ENCODE peak calls at places on chromosomes 5 and 9, in five cellular contexts. B is tibial artery, M is ovary, I is BE2C, N is heart left ventricle. L is an unnamed sample.

GRCh38 chr9:27112235-27112634 is 3.2 kb downstream of the TEK start:
- DNase-seq in B (no peak), M (no peak), I (no peak), N (no peak), L (no peak)

GRCh38 chr5:160251406-160252155 is 22.3 kb downstream of the FABP6 start:
- DNase-seq in B (no peak), M (no peak), I (no peak), N (no peak), L (no peak)

GRCh38 chr5:61299254-61299653 is 32.8 kb upstream of the ZSWIM6 start:
- DNase-seq in B (no peak), M (no peak), I (no peak), N (no peak), L (no peak)

GRCh38 chr5:78964889-78965288 is 20.2 kb downstream of the ARSB start:
- DNase-seq in B (no peak), M (no peak), I (peak; percentile 36), N (no peak), L (no peak)

GRCh38 chr9:84264307-84264706 is 76.3 kb downstream of the SLC28A3 start:
- DNase-seq in B (no peak), M (no peak), I (no peak), N (no peak), L (no peak)

GRCh38 chr5:149464796-149465489 is 85.9 kb upstream of the IL17B start:
- DNase-seq in B (peak; percentile 85), M (peak; percentile 65), I (no peak), N (peak; percentile 58), L (no peak)

GRCh38 chr5:111946556-111946955 is 189.6 kb upstream of the NREP start:
- DNase-seq in B (no peak), M (no peak), I (no peak), N (no peak), L (no peak)

GRCh38 chr5:59161206-59162105 is 578.6 kb downstream of the RAB3C start:
- DNase-seq in B (no peak), M (no peak), I (no peak), N (no peak), L (no peak)

GRCh38 chr5:17252543-17252942 is 35.1 kb downstream of the BASP1 start:
- DNase-seq in B (no peak), M (no peak), I (no peak), N (no peak), L (no peak)

GRCh38 chr5:150514708-150515211 is 6.8 kb downstream of the NDST1 start:
- DNase-seq in B (no peak), M (no peak), I (peak; percentile 32), N (no peak), L (no peak)

GRCh38 chr5:181181650-181182565 is 23.1 kb downstream of the TRIM7 start:
- DNase-seq in B (no peak), M (no peak), I (peak; percentile 81), N (peak; percentile 79), L (peak; percentile 87)

GRCh38 chr9:3441197-3441816 is 84.5 kb downstream of the RFX3 start:
- DNase-seq in B (no peak), M (no peak), I (peak; percentile 57), N (peak; percentile 26), L (no peak)

DNA sequence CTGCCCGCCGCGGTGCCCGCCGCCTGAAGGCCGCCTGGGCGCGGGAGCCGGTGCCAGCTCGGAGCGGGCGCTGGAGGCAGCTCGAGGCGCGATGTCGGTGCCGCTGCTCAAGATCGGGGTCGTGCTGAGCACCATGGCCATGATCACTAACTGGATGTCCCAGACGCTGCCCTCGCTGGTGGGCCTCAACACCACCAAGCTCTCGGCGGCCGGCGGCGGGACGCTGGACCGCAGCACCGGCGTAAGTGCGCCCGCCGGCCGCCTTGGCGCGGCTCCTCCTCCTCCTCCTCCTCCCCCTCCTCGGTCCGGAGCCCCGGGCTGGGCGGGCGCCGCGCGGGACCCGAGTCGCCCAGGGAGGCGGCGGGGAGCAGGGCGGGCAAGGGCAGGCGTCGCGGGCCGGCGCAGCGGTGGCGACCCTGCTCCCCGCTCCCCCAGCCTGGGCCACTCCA is 455 bp downstream of the OLFM1 start:
- DNase-seq in B (no peak), M (no peak), I (no peak), N (no peak), L (peak; percentile 79)
- H3K4me3 ChIP-seq in B (peak overlapping the region; percentile 47), M (peak overlapping the region; percentile 36), I (peak overlapping the region; percentile 81), N (peak overlapping the region; percentile 52), L (peak overlapping the region; percentile 63)

DNA sequence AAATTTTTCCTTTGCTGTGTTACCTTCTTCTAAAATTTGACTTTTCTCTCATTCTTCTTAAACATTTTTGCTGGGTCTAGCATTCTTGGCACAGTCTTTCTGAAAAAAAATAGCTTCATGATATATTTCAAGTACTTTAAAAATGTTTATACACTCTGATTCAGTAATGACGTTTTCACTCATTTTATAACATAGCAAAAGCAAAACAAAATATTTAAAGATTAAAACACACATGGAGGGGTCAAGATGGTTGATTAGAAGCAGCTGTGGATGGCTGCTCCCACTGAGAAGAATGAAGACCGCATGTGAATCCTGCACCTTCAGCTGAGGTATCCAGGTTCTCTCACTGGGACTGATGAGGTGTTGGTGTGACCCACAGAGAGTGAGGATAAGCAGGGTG is 188.2 kb downstream of the SGCD start:
- DNase-seq in B (no peak), M (no peak), I (no peak), N (no peak), L (no peak)
- H3K4me3 ChIP-seq in B (no peak overlapping the region), M (no peak overlapping the region), I (no peak overlapping the region), N (no peak overlapping the region), L (no peak overlapping the region)

DNA sequence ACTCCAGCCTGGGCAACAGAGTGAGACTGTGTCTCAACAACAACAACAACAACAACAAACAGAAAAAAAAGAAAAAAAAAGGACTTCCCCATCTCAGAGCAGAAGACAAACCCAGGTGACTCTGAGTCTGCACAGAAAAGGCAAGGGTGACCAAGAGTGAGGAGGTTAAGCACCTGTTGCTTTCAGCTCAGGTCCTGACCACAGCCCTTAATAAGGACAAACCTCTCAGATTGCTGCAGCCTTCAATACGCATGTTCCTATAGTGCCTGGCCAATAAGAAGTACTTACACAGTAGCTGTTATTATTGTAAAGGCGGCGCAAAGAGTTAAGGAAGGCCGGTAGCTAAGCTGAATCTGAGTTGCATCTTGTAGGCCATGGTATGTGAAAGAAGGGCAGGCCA is 102.3 kb upstream of the MSX2 start:
- DNase-seq in B (no peak), M (no peak), I (no peak), N (no peak), L (no peak)
- H3K4me3 ChIP-seq in B (no peak overlapping the region), M (no peak overlapping the region), I (no peak overlapping the region), N (no peak overlapping the region), L (no peak overlapping the region)

DNA sequence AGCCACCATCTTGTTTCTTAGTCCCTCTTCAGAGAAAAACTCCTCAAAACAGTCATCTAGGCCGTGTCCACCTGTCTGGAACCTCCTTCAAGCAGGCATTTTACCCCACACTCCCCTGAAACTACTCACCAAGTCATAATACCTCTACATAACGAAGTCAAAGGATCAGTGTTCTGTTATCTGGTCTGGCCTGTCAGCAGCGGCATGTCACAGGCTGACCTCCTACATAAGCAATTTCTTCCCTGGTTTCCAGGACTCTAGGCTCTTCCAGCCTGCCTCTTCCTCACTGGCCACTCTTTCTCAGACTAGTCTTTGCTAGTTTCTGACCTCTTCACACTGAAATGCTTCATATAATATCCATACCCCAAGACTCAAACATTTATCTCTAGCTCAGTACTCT is 72.2 kb downstream of the SPTLC1 start:
- DNase-seq in B (no peak), M (no peak), I (no peak), N (no peak), L (no peak)
- H3K4me3 ChIP-seq in B (no peak overlapping the region), M (no peak overlapping the region), I (no peak overlapping the region), N (no peak overlapping the region), L (no peak overlapping the region)

GRCh38 chr9:111598730-111599091 is 736 bp downstream of the PTGR1 start:
- DNase-seq in B (peak; percentile 71), M (peak; percentile 59), I (no peak), N (peak; percentile 42), L (no peak)

GRCh38 chr9:111597852-111598729 is 1.4 kb downstream of the PTGR1 start:
- DNase-seq in B (peak; percentile 80), M (peak; percentile 73), I (peak; percentile 53), N (peak; percentile 76), L (peak; percentile 79)

GRCh38 chr9:111599948-111600343 is 499 bp upstream of the PTGR1 start:
- DNase-seq in B (peak; percentile 66), M (no peak), I (no peak), N (no peak), L (peak; percentile 71)

GRCh38 chr9:111601237-111602018 is 2.0 kb upstream of the PTGR1 start:
- DNase-seq in B (no peak), M (no peak), I (no peak), N (no peak), L (no peak)

GRCh38 chr9:111599092-111599947 is at the start of gene PTGR1:
- DNase-seq in B (peak; percentile 92), M (peak; percentile 86), I (peak; percentile 39), N (peak; percentile 91), L (peak; percentile 88)
- H3K4me3 ChIP-seq in B (peak within 1 kb of the TSS; percentile 81), M (peak within 1 kb of the TSS; percentile 93), I (peak within 1 kb of the TSS; percentile 74), N (peak within 1 kb of the TSS; percentile 73), L (peak within 1 kb of the TSS; percentile 73)

GRCh38 chr5:176446884-176447537 is 1.2 kb upstream of the FAF2 start:
- DNase-seq in B (peak; percentile 65), M (peak; percentile 30), I (peak; percentile 14), N (no peak), L (peak; percentile 49)
- H3K4me3 ChIP-seq in B (peak overlapping the region; percentile 69), M (peak overlapping the region; percentile 81), I (peak overlapping the region; percentile 100), N (peak overlapping the region; percentile 90), L (peak overlapping the region; percentile 81)

DNA sequence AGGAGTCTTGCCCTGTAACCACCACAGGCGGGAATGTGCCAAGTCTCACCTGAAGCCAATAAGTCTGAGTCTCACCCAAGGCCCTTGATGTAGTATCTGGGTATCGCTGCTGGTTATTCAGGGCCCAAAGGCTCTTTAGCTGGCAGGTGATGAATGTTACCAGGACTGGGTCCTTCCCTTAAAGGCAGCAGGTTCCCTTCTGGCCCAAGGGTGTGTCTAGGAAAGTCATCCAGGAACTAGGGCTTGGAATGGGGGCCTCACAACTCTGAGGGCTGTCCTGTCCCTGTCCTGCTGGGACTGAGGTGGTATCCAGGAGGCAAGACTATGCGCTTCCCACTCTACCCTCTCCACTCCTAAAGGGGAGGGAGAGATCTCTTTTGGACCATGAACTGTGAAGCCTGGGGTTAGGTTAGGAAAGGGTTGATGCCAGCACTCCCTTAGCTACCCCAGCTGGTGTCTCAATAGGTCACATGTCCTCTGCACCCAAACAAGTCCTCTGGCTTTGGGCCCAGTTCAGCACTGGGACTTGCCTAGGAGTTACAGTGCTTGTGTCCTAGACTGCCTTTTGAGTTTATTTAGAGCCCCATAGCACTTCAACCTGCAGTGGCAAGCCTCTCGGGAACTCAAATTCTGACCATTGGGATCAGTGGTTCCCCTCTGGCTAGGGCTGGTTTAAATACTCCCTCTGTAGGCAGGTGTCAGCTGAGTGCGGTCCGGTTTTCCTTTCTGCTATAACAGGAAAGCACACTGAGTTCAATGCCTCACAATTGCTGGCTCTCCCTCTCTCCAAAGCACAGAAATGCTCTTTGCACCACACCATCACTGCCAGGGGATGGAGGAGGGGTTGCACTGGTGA is 22.5 kb upstream of the RANBP3L start:
- DNase-seq in B (no peak), M (no peak), I (no peak), N (peak; percentile 81), L (no peak)
- H3K4me3 ChIP-seq in B (no peak overlapping the region), M (no peak overlapping the region), I (no peak overlapping the region), N (no peak overlapping the region), L (no peak overlapping the region)

GRCh38 chr9:5510360-5510931 is at the start of gene PDCD1LG2:
- DNase-seq in B (no peak), M (no peak), I (peak; percentile 25), N (no peak), L (no peak)
- H3K4me3 ChIP-seq in B (peak within 1 kb of the TSS; percentile 23), M (peak within 1 kb of the TSS; percentile 13), I (no peak within 1 kb of the TSS), N (peak within 1 kb of the TSS; percentile 30), L (no peak within 1 kb of the TSS)

L was measured in H7.